ENCODE peak calls at places on chromosomes 4 and X, in eight cellular contexts. M, B, A, K, L, Y, J and O are unnamed samples. For H3K9me3 and H3K4me1, the result is how much of the 10 kb centered on the place peaks cover.

GRCh38 chr4:6663596-6664393 is 23.3 kb downstream of the MRFAP1 start:
- DNase-seq in A (no peak), J (no peak), Y (peak), L (peak), M (no peak), B (no peak), K (no peak), O (no peak)

GRCh38 chrX:39409246-39409917 is 608.1 kb downstream of the MID1IP1 start:
- DNase-seq in L (no peak), B (no peak), J (no peak), K (no peak), M (no peak), Y (no peak), A (no peak), O (no peak)

GRCh38 chr4:76582074-76582816 is 147.2 kb downstream of the SHROOM3 start:
- DNase-seq in M (no peak), K (no peak), L (no peak), J (no peak), Y (no peak), B (no peak), A (no peak), O (no peak)

GRCh38 chr4:145513020-145513621 is 31.5 kb downstream of the SMAD1 start:
- DNase-seq in B (no peak), J (no peak), M (no peak), L (no peak), Y (no peak), A (no peak), K (no peak), O (no peak)

GRCh38 chr4:98816386-98816785 is 112.5 kb downstream of the EIF4E start:
- DNase-seq in A (no peak), B (no peak), M (no peak), L (no peak), J (no peak), K (no peak), Y (no peak), O (no peak)

GRCh38 chrX:81280148-81280547 is 78.2 kb downstream of the SH3BGRL start:
- DNase-seq in A (no peak), Y (no peak), M (no peak), B (no peak), K (no peak), L (no peak), J (no peak), O (no peak)

GRCh38 chr4:177047070-177047850 is 254.5 kb upstream of the VEGFC start:
- DNase-seq in M (peak), J (peak), B (peak), L (no peak), K (peak), A (peak), Y (peak), O (no peak)

GRCh38 chr4:104490096-104490769 is 4.5 kb downstream of the CXXC4 start:
- DNase-seq in B (no peak), K (no peak), A (peak), L (no peak), J (no peak), Y (peak), M (peak), O (no peak)

GRCh38 chr4:29423836-29424721 is 1296.1 kb upstream of the PCDH7 start:
- DNase-seq in A (no peak), B (no peak), Y (no peak), M (peak), J (no peak), L (no peak), K (peak), O (no peak)

GRCh38 chr4:76956961-76957738 is 7.6 kb downstream of the SEPTIN11 start:
- DNase-seq in B (peak), Y (no peak), L (no peak), K (no peak), M (no peak), J (no peak), A (peak), O (no peak)

GRCh38 chr4:986949-987688 is at the start of gene IDUA:
- DNase-seq in K (peak), L (peak), J (peak), M (peak), B (peak), Y (peak), A (peak), O (peak)

GRCh38 chr4:2497324-2497723 is 28.4 kb downstream of the RNF4 start:
- DNase-seq in M (no peak), L (no peak), B (no peak), J (no peak), Y (no peak), A (no peak), K (no peak), O (no peak)

GRCh38 chrX:634306-634958 is 3.8 kb downstream of the SHOX start:
- DNase-seq in M (no peak), J (peak), K (no peak), Y (no peak), L (no peak), A (no peak), B (no peak), O (no peak)

GRCh38 chrX:78388663-78389062 is 61.3 kb upstream of the CYSLTR1 start:
- DNase-seq in L (no peak), K (no peak), B (no peak), J (no peak), Y (no peak), M (no peak), A (no peak), O (no peak)

GRCh38 chrX:40736170-40736505 is 796 bp upstream of the MED14 start:
- DNase-seq in Y (no peak), K (no peak), L (no peak), B (peak), A (no peak), J (no peak), M (no peak), O (no peak)

GRCh38 chr4:104416725-104417363 is 77.8 kb downstream of the CXXC4 start:
- DNase-seq in M (no peak), A (peak), L (no peak), Y (no peak), B (no peak), J (no peak), K (no peak), O (no peak)

GRCh38 chrX:11589573-11590110 is 76.1 kb downstream of the ARHGAP6 start:
- DNase-seq in M (no peak), K (no peak), A (no peak), L (no peak), B (no peak), J (no peak), Y (no peak), O (no peak)

GRCh38 chrX:120145295-120145925 is 13.0 kb upstream of the RHOXF2 start:
- DNase-seq in K (no peak), L (no peak), M (no peak), Y (no peak), B (no peak), A (no peak), J (no peak), O (peak)

GRCh38 chrX:72100051-72100755 is 31.5 kb downstream of the RTL5 start:
- DNase-seq in Y (no peak), L (no peak), M (no peak), A (no peak), K (no peak), J (no peak), B (no peak), O (no peak)

GRCh38 chr4:40607224-40607623 is 22.4 kb downstream of the RBM47 start:
- DNase-seq in J (no peak), B (no peak), K (no peak), Y (no peak), L (no peak), M (no peak), A (no peak), O (no peak)

GRCh38 chrX:143472334-143472938 is 44.8 kb downstream of the SPANXN3 start:
- DNase-seq in J (no peak), A (no peak), L (no peak), M (no peak), Y (no peak), K (no peak), B (no peak), O (no peak)

GRCh38 chrX:85052636-85053343 is 49.1 kb downstream of the APOOL start:
- DNase-seq in B (no peak), M (no peak), Y (no peak), A (no peak), K (peak), L (no peak), J (no peak), O (no peak)

GRCh38 chr4:38366451-38366850 is 297.5 kb upstream of the KLF3 start:
- DNase-seq in M (no peak), A (no peak), K (no peak), Y (peak), B (peak), L (peak), J (no peak), O (no peak)

GRCh38 chr4:39937683-39938268 is 39.9 kb downstream of the PDS5A start:
- DNase-seq in J (no peak), B (no peak), K (no peak), A (no peak), L (no peak), M (no peak), Y (no peak), O (no peak)

GRCh38 chr4:99723555-99724450 is 66.2 kb upstream of the C4orf54 start:
- DNase-seq in B (peak), L (no peak), J (peak), M (peak), A (peak), K (peak), Y (peak), O (no peak)

GRCh38 chrX:71532078-71532752 is 689 bp upstream of the OGT start:
- DNase-seq in L (no peak), B (no peak), M (peak), A (peak), Y (no peak), K (no peak), J (no peak), O (peak)

GRCh38 chr4:187294861-187295260 is 571.2 kb upstream of the FAT1 start:
- DNase-seq in L (no peak), A (peak), M (no peak), J (no peak), Y (no peak), K (no peak), B (no peak), O (no peak)

GRCh38 chrX:41148553-41148952 is 63.3 kb downstream of the USP9X start:
- DNase-seq in A (no peak), K (no peak), B (no peak), Y (no peak), M (peak), L (no peak), J (no peak), O (no peak)

GRCh38 chr4:110503588-110504435 is 27.9 kb downstream of the ENPEP start:
- DNase-seq in K (no peak), Y (peak), A (no peak), M (no peak), L (no peak), J (no peak), B (no peak), O (no peak)

GRCh38 chr4:53981066-53981465 is 83.3 kb downstream of the CHIC2 start:
- DNase-seq in B (no peak), L (no peak), K (no peak), J (no peak), Y (no peak), M (no peak), A (no peak), O (no peak)

GRCh38 chr4:136424052-136424451 is 1108.2 kb downstream of the PCDH18 start:
- DNase-seq in Y (no peak), J (no peak), A (no peak), M (no peak), L (no peak), K (no peak), B (no peak), O (no peak)

GRCh38 chrX:115958687-115959359 is 211.7 kb upstream of the AGTR2 start:
- DNase-seq in A (no peak), K (no peak), Y (no peak), B (no peak), J (no peak), L (no peak), M (no peak), O (no peak)

GRCh38 chr4:114334808-114335739 is 263.5 kb upstream of the UGT8 start:
- DNase-seq in K (no peak), A (no peak), Y (no peak), M (no peak), L (no peak), J (no peak), B (no peak), O (no peak)

GRCh38 chr4:190020790-190021717 is 6.0 kb downstream of the FRG2 start:
- DNase-seq in K (no peak), Y (peak), L (no peak), A (peak), M (peak), J (peak), B (peak), O (no peak)

GRCh38 chrX:40099046-40099968 is 1.5 kb upstream of the BCOR start:
- DNase-seq in K (no peak), J (no peak), A (peak), Y (peak), M (peak), L (no peak), B (peak), O (peak)

GRCh38 chr4:71130827-71131603 is 137.6 kb downstream of the DCK start:
- DNase-seq in J (no peak), A (no peak), L (no peak), K (no peak), Y (no peak), M (peak), B (no peak), O (no peak)

GRCh38 chr4:186104895-186105720 is 604 bp downstream of the FAM149A start:
- DNase-seq in J (peak), A (peak), M (no peak), L (no peak), B (no peak), K (no peak), Y (peak), O (no peak)

GRCh38 chr4:38943355-38943754 is 75.7 kb downstream of the FAM114A1 start:
- DNase-seq in A (peak), B (peak), J (peak), L (no peak), Y (no peak), K (no peak), M (no peak), O (no peak)

GRCh38 chr4:143699331-143700059 is 980 bp downstream of the FREM3 start:
- DNase-seq in K (no peak), J (no peak), M (no peak), Y (peak), L (no peak), B (no peak), A (no peak), O (no peak)

GRCh38 chr4:143700420-143701352 is at the start of gene FREM3:
- DNase-seq in B (no peak), Y (peak), A (no peak), M (no peak), K (no peak), J (no peak), L (no peak), O (no peak)

GRCh38 chr4:143700060-143700419 is 435 bp downstream of the FREM3 start:
- DNase-seq in M (no peak), A (no peak), J (no peak), L (no peak), B (peak), Y (peak), K (no peak), O (no peak)

DNA sequence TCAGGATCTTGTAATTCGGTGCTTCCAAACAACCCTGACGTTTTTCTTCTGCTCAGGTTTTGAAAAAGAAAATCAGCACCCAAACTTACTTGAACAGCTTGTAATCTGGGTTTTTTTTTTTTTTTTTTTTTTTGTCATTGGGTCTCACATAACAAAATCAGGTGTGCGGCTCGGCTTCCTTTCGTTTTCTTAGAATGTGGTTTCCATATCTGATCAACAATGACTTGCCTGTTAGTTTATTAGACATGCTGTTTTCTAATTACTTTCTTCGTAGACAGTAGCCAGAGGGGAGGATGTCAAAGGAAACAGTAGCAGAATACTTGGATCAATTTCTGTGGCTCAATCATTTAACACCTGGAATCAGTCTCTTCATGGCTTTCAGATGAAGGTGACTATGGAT is 890 bp upstream of the FREM3 start:
- DNase-seq in M (no peak), J (no peak), B (no peak), Y (no peak), A (no peak), L (no peak), K (no peak), O (no peak)
- H3K27ac ChIP-seq in M (no peak), J (no peak), B (no peak), Y (no peak), A (no peak), L (no peak), K (no peak), O (no peak)

GRCh38 chr4:128241981-128242380 is 45.6 kb downstream of the PGRMC2 start:
- DNase-seq in L (no peak), A (no peak), M (no peak), B (no peak), K (no peak), J (no peak), Y (no peak), O (no peak)

GRCh38 chr4:128244379-128244778 is 43.2 kb downstream of the PGRMC2 start:
- DNase-seq in B (no peak), M (no peak), L (no peak), Y (no peak), K (no peak), J (no peak), A (no peak), O (no peak)

GRCh38 chr4:128249787-128250668 is 37.6 kb downstream of the PGRMC2 start:
- DNase-seq in K (peak), B (no peak), L (no peak), J (no peak), A (no peak), M (no peak), Y (no peak), O (no peak)

GRCh38 chr4:128242601-128243000 is 45.0 kb downstream of the PGRMC2 start:
- DNase-seq in A (no peak), K (no peak), B (no peak), L (no peak), M (no peak), J (no peak), Y (no peak), O (no peak)

GRCh38 chr4:128247906-128248305 is 39.7 kb downstream of the PGRMC2 start:
- DNase-seq in J (no peak), K (no peak), Y (no peak), A (no peak), B (no peak), L (no peak), M (no peak), O (no peak)
- H3K9me3 ChIP-seq in J (under half), K (under half), Y (under half), A (under half), B (under half), L (under half), M (under half), O (under half)

GRCh38 chr4:106422766-106423165 is 54.2 kb upstream of the GIMD1 start:
- DNase-seq in Y (no peak), M (no peak), K (no peak), B (no peak), L (no peak), A (no peak), J (no peak), O (no peak)

GRCh38 chr4:106418444-106418843 is 49.9 kb upstream of the GIMD1 start:
- DNase-seq in L (no peak), J (no peak), K (no peak), A (no peak), Y (no peak), B (no peak), M (no peak), O (no peak)

GRCh38 chr4:106423791-106424190 is 55.2 kb upstream of the GIMD1 start:
- DNase-seq in L (no peak), B (no peak), J (no peak), M (no peak), K (no peak), A (no peak), Y (no peak), O (no peak)

DNA sequence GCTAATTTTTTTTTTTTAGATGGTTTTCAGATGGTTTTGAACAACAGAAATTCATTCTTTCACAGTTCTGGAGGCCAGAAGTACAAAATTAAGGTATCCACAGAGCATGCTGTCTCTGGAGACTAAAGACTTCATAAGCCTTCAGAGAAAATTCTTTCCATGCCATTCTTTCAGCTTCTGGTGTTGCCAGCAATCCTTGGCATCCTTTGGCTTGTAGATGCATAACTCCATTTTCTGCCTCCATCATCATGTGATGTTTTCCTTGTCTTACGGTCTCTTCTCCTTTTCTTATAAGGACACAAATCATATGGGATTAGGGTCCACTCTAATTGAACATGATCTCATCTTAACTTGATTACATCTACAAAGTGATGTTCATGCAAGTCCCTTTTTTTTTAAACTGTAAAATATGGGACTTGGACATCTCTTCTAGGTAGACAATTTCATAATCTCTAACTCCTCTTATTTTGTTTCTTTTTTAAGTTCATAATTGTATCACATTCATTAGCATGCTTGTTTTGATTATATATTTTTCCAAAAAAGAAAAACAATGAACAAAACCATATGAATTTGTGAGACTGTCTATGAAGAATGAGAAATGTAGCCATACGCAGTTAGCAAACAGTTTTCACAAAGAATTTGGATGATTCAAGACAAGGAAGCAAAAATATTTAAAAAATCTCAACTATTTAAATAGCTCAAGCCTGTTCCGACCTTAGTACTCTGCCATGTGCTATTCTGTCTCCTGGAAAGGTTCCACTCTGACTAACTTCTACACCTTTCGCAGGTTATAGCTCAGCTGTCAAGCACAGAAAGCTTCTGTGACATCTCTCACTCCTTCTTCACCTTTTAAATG is 53.1 kb upstream of the GIMD1 start:
- DNase-seq in M (no peak), B (no peak), L (no peak), Y (no peak), A (no peak), K (no peak), J (no peak), O (no peak)
- H3K4me1 ChIP-seq in M (under half), B (under half), L (under half), Y (under half), A (under half), K (under half), J (under half), O (under half)

DNA sequence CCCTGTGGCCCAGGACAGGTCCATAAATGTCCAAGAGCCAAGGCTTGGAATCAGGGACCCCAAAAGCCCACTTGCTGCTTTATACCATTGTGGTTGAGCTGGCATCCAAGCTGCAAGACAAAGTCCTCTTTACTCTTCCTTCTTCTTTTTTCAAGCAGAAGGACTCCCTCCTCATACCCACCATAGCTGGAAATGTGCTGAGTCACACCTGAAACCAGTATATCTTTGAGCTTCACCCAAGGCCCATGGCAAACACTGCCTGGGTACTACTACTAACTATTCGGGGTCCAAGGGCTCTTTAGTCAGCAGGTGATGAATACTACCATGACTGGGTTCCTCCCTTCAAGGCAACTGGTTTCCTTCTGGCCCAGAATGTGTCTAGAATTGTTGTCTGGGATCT is 37.3 kb upstream of the NMU start:
- DNase-seq in L (no peak), M (no peak), B (no peak), A (no peak), J (no peak), K (no peak), Y (no peak), O (no peak)
- H3K27ac ChIP-seq in L (no peak), M (no peak), B (no peak), A (no peak), J (no peak), K (no peak), Y (no peak), O (no peak)